ENCODE peak calls at places on chromosomes 3 and 15, in four cellular contexts. L is mesenchymal stem cell; R is effector memory CD4-positive, alpha-beta T cell; V is AG04450. E is an unnamed sample.

GRCh38 chr15:97084650-97085049 is 754.1 kb downstream of the NR2F2 start:
- DNase-seq in L (peak), R (no peak), V (no peak), E (no peak)

GRCh38 chr15:85312925-85313324 is 67.5 kb upstream of the AKAP13 start:
- DNase-seq in L (peak), R (no peak), V (no peak), E (no peak)

GRCh38 chr3:16665282-16665741 is 60.1 kb upstream of the DAZL start:
- DNase-seq in R (no peak), L (peak), V (no peak), E (no peak)

GRCh38 chr3:63159764-63160163 is 118.3 kb upstream of the SYNPR start:
- DNase-seq in R (no peak), V (no peak), L (no peak), E (no peak)

GRCh38 chr3:182671942-182672341 is 121.4 kb upstream of the ATP11B start:
- DNase-seq in R (no peak), V (no peak), L (no peak), E (peak)

GRCh38 chr15:52338891-52339290 is 43.3 kb upstream of the MYO5C start:
- DNase-seq in R (no peak), V (no peak), L (no peak), E (no peak)

GRCh38 chr3:129614927-129615363 is 8.5 kb upstream of the PLXND1 start:
- DNase-seq in L (no peak), R (no peak), V (no peak), E (no peak)

GRCh38 chr15:86115138-86115801 is 35.6 kb downstream of the AGBL1 start:
- DNase-seq in L (peak), V (no peak), R (no peak), E (no peak)

GRCh38 chr3:84965141-84965540 is 6.4 kb downstream of the CADM2 start:
- DNase-seq in L (no peak), V (no peak), R (no peak), E (peak)

GRCh38 chr3:101518421-101518871 is 5.4 kb upstream of the SENP7 start:
- DNase-seq in V (no peak), L (no peak), R (peak), E (no peak)

GRCh38 chr15:90305932-90306331 is 40.5 kb downstream of the NGRN start:
- DNase-seq in V (no peak), L (peak), R (no peak), E (no peak)

GRCh38 chr3:102038477-102039142 is 189.3 kb downstream of the NFKBIZ start:
- DNase-seq in R (no peak), L (peak), V (no peak), E (no peak)

GRCh38 chr15:77702211-77702957 is 69.7 kb upstream of the LINGO1 start:
- DNase-seq in L (peak), V (no peak), R (no peak), E (no peak)

GRCh38 chr3:159616234-159616825 is 372.3 kb upstream of the IL12A start:
- DNase-seq in L (peak), V (no peak), R (no peak), E (peak)

GRCh38 chr3:141370065-141370533 is 1.8 kb downstream of the ZBTB38 start:
- DNase-seq in L (peak), V (no peak), R (peak), E (peak)

GRCh38 chr3:182889948-182890629 is 90.2 kb downstream of the DCUN1D1 start:
- DNase-seq in V (no peak), L (no peak), R (no peak), E (no peak)

GRCh38 chr3:38996193-38996592 is 55.6 kb downstream of the SCN11A start:
- DNase-seq in R (no peak), V (no peak), L (no peak), E (no peak)

GRCh38 chr15:46304320-46304719 is 669.5 kb downstream of the SQOR start:
- DNase-seq in V (no peak), R (no peak), L (peak), E (no peak)

GRCh38 chr15:56798639-56799038 is 65.3 kb upstream of the ZNF280D start:
- DNase-seq in L (no peak), V (no peak), R (no peak), E (no peak)

GRCh38 chr15:99511865-99512632 is 53.7 kb upstream of the MEF2A start:
- DNase-seq in R (no peak), L (no peak), V (no peak), E (no peak)

GRCh38 chr3:43862992-43863805 is 172.5 kb downstream of the ABHD5 start:
- DNase-seq in R (no peak), L (no peak), V (no peak), E (no peak)

GRCh38 chr15:87722941-87723691 is 533.4 kb downstream of the NTRK3 start:
- DNase-seq in V (no peak), R (no peak), L (no peak), E (no peak)

GRCh38 chr3:190217081-190217480 is 96.4 kb upstream of the P3H2 start:
- DNase-seq in L (peak), V (no peak), R (no peak), E (no peak)

GRCh38 chr3:115986555-115987207 is 363.4 kb downstream of the GAP43 start:
- DNase-seq in R (no peak), V (no peak), L (peak), E (no peak)

GRCh38 chr3:168511428-168512014 is 415.8 kb upstream of the GOLIM4 start:
- DNase-seq in V (no peak), L (peak), R (no peak), E (no peak)

GRCh38 chr15:31265871-31266711 is 60.5 kb upstream of the KLF13 start:
- DNase-seq in L (peak), R (peak), V (no peak), E (no peak)

GRCh38 chr3:169596126-169596525 is 67.4 kb downstream of the MECOM start:
- DNase-seq in R (no peak), V (no peak), L (no peak), E (no peak)

GRCh38 chr3:10189557-10190374 is 25.0 kb downstream of the IRAK2 start:
- DNase-seq in V (no peak), L (no peak), R (peak), E (peak)

GRCh38 chr3:16978234-16978920 is 93.6 kb downstream of the PLCL2 start:
- DNase-seq in R (no peak), L (no peak), V (no peak), E (no peak)

GRCh38 chr3:39414421-39414907 is 7.9 kb downstream of the RPSA start:
- DNase-seq in V (no peak), L (no peak), R (no peak), E (no peak)

GRCh38 chr3:45488581-45488980 is 100.2 kb downstream of the LARS2 start:
- DNase-seq in V (no peak), L (no peak), R (no peak), E (no peak)

GRCh38 chr3:122689587-122689986 is 8.9 kb downstream of the PARP14 start:
- DNase-seq in L (peak), R (no peak), V (no peak), E (no peak)

GRCh38 chr3:17320266-17320665 is 422.2 kb downstream of the TBC1D5 start:
- DNase-seq in V (no peak), L (peak), R (no peak), E (no peak)

GRCh38 chr15:60898896-60899295 is 330.2 kb downstream of the RORA start:
- DNase-seq in V (no peak), L (no peak), R (no peak), E (no peak)

GRCh38 chr3:8500208-8500961 is 1.2 kb upstream of the LMCD1 start:
- DNase-seq in R (no peak), V (peak), L (peak), E (peak)
- H3K27ac ChIP-seq in R (no peak), V (peak), L (peak), E (peak)

GRCh38 chr3:65616563-65616962 is 422.2 kb downstream of the MAGI1 start:
- DNase-seq in R (no peak), V (no peak), L (no peak), E (no peak)

GRCh38 chr3:65618599-65618998 is 420.1 kb downstream of the MAGI1 start:
- DNase-seq in V (no peak), L (no peak), R (no peak), E (no peak)

GRCh38 chr3:65615329-65615728 is 423.4 kb downstream of the MAGI1 start:
- DNase-seq in L (no peak), V (no peak), R (no peak), E (no peak)

GRCh38 chr3:65617787-65618186 is 420.9 kb downstream of the MAGI1 start:
- DNase-seq in R (no peak), L (no peak), V (no peak), E (no peak)

GRCh38 chr3:65617209-65617608 is 421.5 kb downstream of the MAGI1 start:
- DNase-seq in V (no peak), R (no peak), L (no peak), E (no peak)
- H3K27ac ChIP-seq in V (no peak), R (no peak), L (no peak), E (no peak)

GRCh38 chr3:48403533-48404439 is 26.1 kb downstream of the PLXNB1 start:
- DNase-seq in V (no peak), L (no peak), R (no peak), E (no peak)
- H3K27ac ChIP-seq in V (no peak), L (no peak), R (no peak), E (peak)

GRCh38 chr3:52040600-52040999 is 15.8 kb downstream of the DUSP7 start:
- DNase-seq in R (no peak), L (no peak), V (no peak), E (no peak)
- H3K27ac ChIP-seq in R (no peak), L (no peak), V (no peak), E (peak)

GRCh38 chr3:29973763-29974162 is 632.6 kb upstream of the TGFBR2 start:
- DNase-seq in V (no peak), R (no peak), L (no peak), E (no peak)

GRCh38 chr3:29976871-29977270 is 629.5 kb upstream of the TGFBR2 start:
- DNase-seq in R (no peak), L (no peak), V (no peak), E (no peak)

GRCh38 chr3:29977360-29977759 is 629.0 kb upstream of the TGFBR2 start:
- DNase-seq in L (no peak), R (no peak), V (no peak), E (no peak)

GRCh38 chr3:29978036-29978435 is 628.4 kb upstream of the TGFBR2 start:
- DNase-seq in L (no peak), R (no peak), V (no peak), E (no peak)

DNA sequence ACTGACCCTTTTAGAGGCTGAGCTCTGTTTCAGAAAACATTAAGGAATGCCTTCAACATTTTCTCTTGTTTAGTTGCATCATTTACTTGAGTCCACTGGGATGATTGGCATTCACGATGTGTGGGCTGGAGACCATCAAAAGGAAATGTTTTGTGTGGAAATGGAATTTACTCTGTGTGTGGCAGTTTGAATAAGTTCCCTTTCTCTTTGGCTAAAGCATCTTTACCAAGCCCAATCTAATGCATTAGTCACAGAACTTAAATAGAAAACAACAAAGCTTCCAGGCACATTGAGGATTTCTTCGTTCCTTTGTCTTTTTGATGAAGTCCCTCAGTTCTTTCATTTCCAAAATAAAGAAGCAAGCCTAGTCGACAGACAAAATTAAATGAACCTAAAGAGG is 633.8 kb upstream of the TGFBR2 start:
- DNase-seq in V (peak), L (peak), R (no peak), E (no peak)
- H3K27ac ChIP-seq in V (no peak), L (no peak), R (no peak), E (no peak)

DNA sequence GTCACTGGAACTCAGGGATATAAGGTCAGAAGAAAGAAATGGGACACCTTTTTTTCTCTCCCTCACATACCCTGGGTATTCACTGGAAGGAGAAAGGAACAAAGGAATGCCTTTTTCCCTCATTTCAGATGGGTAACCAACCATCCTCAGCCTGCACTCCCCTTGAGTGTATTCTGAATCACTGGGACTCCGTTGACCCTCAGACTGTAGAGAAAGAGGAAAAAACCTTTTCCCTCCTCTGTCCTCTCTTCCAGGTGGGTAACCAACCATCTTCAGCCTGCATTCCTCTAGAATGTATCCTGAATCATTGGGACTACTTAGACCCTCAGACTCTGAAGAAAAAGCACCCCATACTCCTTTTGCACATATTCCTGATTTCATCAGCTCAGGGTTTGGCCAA is 11.4 kb downstream of the PRR20G start:
- DNase-seq in L (no peak), V (no peak), R (no peak), E (no peak)
- H3K27ac ChIP-seq in L (no peak), V (no peak), R (no peak), E (no peak)

GRCh38 chr15:68795298-68795848 is 25.3 kb downstream of the ANP32A start:
- DNase-seq in V (no peak), L (peak), R (peak), E (peak)
- H3K27ac ChIP-seq in V (peak), L (no peak), R (peak), E (peak)

E was measured in substantia nigra.